ENCODE peak calls at places on chromosome 13, in nine cellular contexts. P, U, X, E, L, J, C, R and G are unnamed samples.

GRCh38 chr13:40149611-40150283 is 494.3 kb downstream of the COG6 start:
- DNase-seq in L (peak), P (peak), C (no peak), E (no peak), U (no peak), J (peak), R (no peak), X (no peak), G (no peak)

GRCh38 chr13:21901772-21902708 is 231.2 kb downstream of the FGF9 start:
- DNase-seq in X (no peak), J (no peak), R (no peak), U (no peak), L (no peak), P (peak), E (no peak), C (no peak), G (no peak)

GRCh38 chr13:30698023-30698422 is 37.3 kb upstream of the ALOX5AP start:
- DNase-seq in R (no peak), L (no peak), P (peak), J (no peak), X (no peak), U (no peak), C (peak), E (no peak), G (no peak)

GRCh38 chr13:103100795-103101194 is 34.6 kb upstream of the SLC10A2 start:
- DNase-seq in P (no peak), J (no peak), L (peak), E (no peak), U (no peak), C (no peak), X (no peak), R (no peak), G (no peak)

GRCh38 chr13:24281188-24282008 is 28.0 kb upstream of the C1QTNF9 start:
- DNase-seq in X (no peak), E (no peak), R (no peak), C (no peak), P (no peak), U (no peak), J (no peak), L (no peak), G (no peak)

GRCh38 chr13:43267916-43268315 is 244.5 kb downstream of the DNAJC15 start:
- DNase-seq in U (no peak), X (no peak), P (no peak), L (no peak), C (no peak), R (no peak), E (no peak), J (no peak), G (no peak)

GRCh38 chr13:102900193-102900608 is 54.4 kb downstream of the ERCC5 start:
- DNase-seq in P (no peak), L (peak), C (no peak), R (no peak), X (no peak), E (no peak), J (no peak), U (no peak), G (no peak)

GRCh38 chr13:50594276-50594970 is 249.1 kb downstream of the DLEU7 start:
- DNase-seq in X (peak), P (no peak), J (no peak), L (no peak), E (no peak), R (peak), U (peak), C (peak), G (peak)

GRCh38 chr13:42181381-42181953 is 90.5 kb upstream of the AKAP11 start:
- DNase-seq in U (no peak), P (no peak), C (peak), J (no peak), X (no peak), E (no peak), L (peak), R (no peak), G (no peak)

GRCh38 chr13:80454245-80454644 is 113.3 kb upstream of the SPRY2 start:
- DNase-seq in R (peak), J (no peak), X (no peak), E (no peak), C (no peak), L (no peak), U (peak), P (no peak), G (no peak)

GRCh38 chr13:52968074-52968700 is 60.4 kb upstream of the OLFM4 start:
- DNase-seq in R (peak), E (peak), C (peak), U (peak), P (peak), X (peak), L (peak), J (peak), G (peak)

GRCh38 chr13:48446454-48446853 is 33.5 kb upstream of the LPAR6 start:
- DNase-seq in U (no peak), X (no peak), L (no peak), C (no peak), P (peak), J (peak), R (no peak), E (no peak), G (no peak)

GRCh38 chr13:41345165-41345920 is 34.3 kb downstream of the NAA16 start:
- DNase-seq in U (no peak), J (no peak), L (no peak), P (no peak), R (no peak), E (no peak), X (no peak), C (no peak), G (no peak)

GRCh38 chr13:93169980-93170379 is 56.6 kb upstream of the GPC6 start:
- DNase-seq in R (no peak), J (peak), U (no peak), C (no peak), P (peak), X (no peak), E (no peak), L (peak), G (no peak)

GRCh38 chr13:47499358-47500150 is 501.5 kb downstream of the SUCLA2 start:
- DNase-seq in C (no peak), U (no peak), R (no peak), P (peak), L (peak), J (peak), E (no peak), X (no peak), G (no peak)

GRCh38 chr13:84088996-84089395 is 206.7 kb upstream of the SLITRK1 start:
- DNase-seq in X (no peak), P (no peak), E (no peak), C (no peak), R (no peak), J (no peak), L (no peak), U (no peak), G (no peak)

GRCh38 chr13:84080748-84081530 is 198.7 kb upstream of the SLITRK1 start:
- DNase-seq in X (no peak), C (no peak), U (no peak), P (no peak), J (no peak), R (no peak), E (no peak), L (no peak), G (no peak)

DNA sequence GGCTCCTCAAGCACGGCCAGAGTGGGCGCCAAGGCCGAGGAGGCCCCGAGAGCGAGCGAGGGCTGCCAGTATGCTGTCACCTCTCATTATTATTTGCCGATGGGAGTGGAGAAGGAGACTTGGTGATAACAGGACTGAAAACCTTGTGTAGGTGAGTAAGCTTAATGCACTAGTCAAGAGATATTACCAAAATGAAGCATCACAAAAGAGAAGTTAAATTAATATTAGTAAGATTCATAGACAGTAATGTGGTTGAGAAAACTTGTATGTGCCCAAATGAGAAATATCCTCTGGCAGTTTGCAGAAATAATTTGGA is 204.5 kb upstream of the SLITRK1 start:
- DNase-seq in L (no peak), E (no peak), U (no peak), J (no peak), X (no peak), R (no peak), C (no peak), P (no peak), G (no peak)
- TF ChIP-seq EZH2phosphoT487 in L (no peak), E (no peak), U (no peak), J (no peak), X (no peak), R (no peak), C (no peak), P (no peak), G (no peak)

GRCh38 chr13:113152894-113153809 is 5.3 kb upstream of the PROZ start:
- DNase-seq in C (peak), J (peak), U (peak), P (peak), R (no peak), X (peak), E (no peak), L (peak), G (peak)
- H3K27ac ChIP-seq in C (peak), J (no peak), U (no peak), P (peak), R (no peak), X (no peak), E (peak), L (peak), G (no peak)

GRCh38 chr13:25973085-25973484 is 78.7 kb downstream of the SHISA2 start:
- DNase-seq in E (no peak), P (no peak), R (no peak), X (peak), U (no peak), J (no peak), C (no peak), L (no peak), G (peak)

GRCh38 chr13:25967144-25967543 is 84.7 kb downstream of the SHISA2 start:
- DNase-seq in C (no peak), E (no peak), U (no peak), L (no peak), J (no peak), X (no peak), P (no peak), R (no peak), G (no peak)

GRCh38 chr13:25973576-25973975 is 78.2 kb downstream of the SHISA2 start:
- DNase-seq in C (no peak), R (no peak), L (no peak), P (no peak), X (no peak), U (no peak), J (no peak), E (no peak), G (no peak)

GRCh38 chr13:25971077-25971476 is 80.7 kb downstream of the SHISA2 start:
- DNase-seq in J (no peak), C (no peak), X (peak), E (no peak), P (no peak), L (no peak), U (no peak), R (no peak), G (peak)

DNA sequence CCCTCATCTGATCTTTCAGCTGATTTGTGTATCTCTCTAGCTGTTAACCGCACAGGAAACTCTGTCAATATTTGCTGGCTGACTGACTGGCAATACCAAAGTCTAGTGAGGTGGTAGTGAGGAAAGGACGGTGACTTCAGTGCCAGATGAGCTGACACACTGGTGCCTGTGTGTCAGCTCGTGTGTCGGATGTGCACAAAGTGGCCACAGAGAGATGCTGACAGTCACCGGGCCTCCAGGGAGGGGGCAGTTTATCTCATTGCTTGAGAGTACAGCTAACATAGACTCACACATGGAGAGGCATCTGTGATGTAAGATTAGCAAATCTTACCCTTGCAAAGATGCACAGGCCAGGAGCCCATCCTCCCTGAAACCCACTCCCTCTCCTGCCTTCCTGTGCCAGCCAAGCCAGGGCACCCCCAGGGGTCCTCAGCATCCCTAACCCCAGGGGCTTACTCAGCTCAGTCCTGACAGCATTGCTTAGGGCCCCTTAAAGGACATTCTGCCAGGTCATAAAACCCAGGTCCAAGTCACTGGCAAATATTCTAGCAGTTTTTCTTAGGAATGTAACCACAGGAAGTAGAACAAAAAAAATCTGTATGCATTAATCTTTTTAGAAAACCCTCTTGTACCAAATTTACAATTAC is 80.2 kb downstream of the SHISA2 start:
- DNase-seq in R (no peak), L (peak), J (peak), P (no peak), E (no peak), U (no peak), C (no peak), X (peak), G (peak)
- TF ChIP-seq EZH2phosphoT487 in R (no peak), L (no peak), J (no peak), P (no peak), E (no peak), U (no peak), C (no peak), X (no peak), G (no peak)

DNA sequence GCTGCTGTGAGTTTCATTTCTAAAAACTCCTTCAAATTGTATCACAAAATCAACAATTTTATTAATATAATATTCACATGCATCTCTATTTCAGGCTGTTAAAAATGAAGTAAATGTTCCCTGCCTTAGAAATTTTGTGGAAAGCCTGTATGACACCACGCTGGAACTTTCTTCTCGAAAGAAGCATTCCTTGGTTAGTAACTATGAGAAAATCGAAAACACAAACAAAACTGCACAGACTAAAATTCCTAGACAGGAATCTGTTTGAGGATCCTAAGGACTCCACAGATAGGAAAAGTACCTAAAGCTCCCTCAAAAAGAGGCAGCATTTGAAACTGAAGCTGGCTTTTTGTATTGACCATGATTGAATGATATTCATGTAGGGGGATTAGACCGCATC is 103.4 kb downstream of the FRY start:
- DNase-seq in R (no peak), U (no peak), X (no peak), J (no peak), L (no peak), P (no peak), E (no peak), C (no peak), G (no peak)
- H3K27ac ChIP-seq in R (no peak), U (no peak), X (no peak), J (no peak), L (no peak), P (peak), E (no peak), C (no peak), G (no peak)

GRCh38 chr13:106521101-106521799 is 14.2 kb downstream of the EFNB2 start:
- DNase-seq in E (no peak), R (no peak), U (no peak), C (no peak), P (no peak), X (peak), L (no peak), J (peak), G (no peak)
- TF ChIP-seq EZH2phosphoT487 in E (no peak), R (no peak), U (no peak), C (no peak), P (no peak), X (no peak), L (no peak), J (no peak), G (no peak)

GRCh38 chr13:77952276-77952675 is 33.6 kb upstream of the EDNRB start:
- DNase-seq in E (no peak), C (no peak), X (peak), R (no peak), U (no peak), J (no peak), P (no peak), L (no peak), G (no peak)
- H3K27ac ChIP-seq in E (no peak), C (no peak), X (no peak), R (no peak), U (no peak), J (no peak), P (no peak), L (no peak), G (no peak)

GRCh38 chr13:81664872-81665271 is 1323.9 kb upstream of the SPRY2 start:
- DNase-seq in R (no peak), E (no peak), X (no peak), L (no peak), U (no peak), J (no peak), C (no peak), P (no peak), G (no peak)
- TF ChIP-seq EZH2phosphoT487 in R (no peak), E (no peak), X (no peak), L (no peak), U (no peak), J (no peak), C (no peak), P (no peak), G (no peak)

DNA sequence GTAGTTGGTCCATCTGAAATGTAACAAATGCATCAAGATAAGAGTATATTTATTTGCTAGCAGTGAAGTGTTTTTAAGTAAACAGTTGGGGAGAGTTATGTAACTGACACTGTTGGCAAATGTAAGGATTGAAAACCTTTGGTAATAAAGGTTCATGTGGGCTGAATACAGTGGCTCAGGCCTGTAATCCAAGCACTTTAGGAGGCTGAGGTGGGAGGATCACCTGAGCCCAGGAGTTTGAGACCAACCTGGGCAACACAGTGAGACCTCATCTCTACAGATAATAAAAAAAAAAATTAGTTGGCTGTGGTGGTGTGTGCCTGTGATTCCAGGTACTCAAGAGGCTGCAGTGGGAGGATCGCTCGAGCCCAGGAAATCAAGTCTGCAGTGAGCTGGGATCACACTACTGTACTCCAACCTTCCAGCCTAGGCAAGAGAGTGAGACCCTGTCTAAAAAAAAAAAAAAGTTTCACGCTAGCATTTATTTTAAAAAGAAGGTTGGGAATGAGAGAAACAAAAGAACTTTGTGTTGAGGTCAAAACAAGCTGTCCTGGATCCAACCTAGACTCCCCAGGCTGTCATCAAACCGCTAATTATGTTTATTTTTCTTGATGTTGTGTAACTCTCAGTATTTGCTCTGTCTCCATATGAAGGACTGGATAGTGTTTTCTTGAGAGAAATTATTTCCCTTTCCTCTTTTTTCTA is 20.7 kb downstream of the SETDB2 start:
- DNase-seq in R (no peak), X (no peak), U (no peak), J (no peak), C (no peak), L (no peak), E (no peak), P (no peak), G (no peak)
- H3K27ac ChIP-seq in R (no peak), X (no peak), U (no peak), J (no peak), C (no peak), L (no peak), E (no peak), P (no peak), G (no peak)

GRCh38 chr13:35824395-35824794 is 306.8 kb downstream of the DCLK1 start:
- DNase-seq in U (no peak), C (no peak), X (no peak), J (no peak), P (no peak), L (no peak), E (no peak), R (no peak), G (no peak)

GRCh38 chr13:35822666-35823065 is 308.5 kb downstream of the DCLK1 start:
- DNase-seq in U (no peak), P (no peak), X (no peak), E (no peak), J (no peak), R (no peak), L (no peak), C (no peak), G (peak)

GRCh38 chr13:35817642-35818576 is 313.3 kb downstream of the DCLK1 start:
- DNase-seq in E (no peak), P (no peak), J (no peak), X (no peak), C (no peak), U (no peak), L (no peak), R (no peak), G (no peak)

GRCh38 chr13:35814573-35814972 is 316.6 kb downstream of the DCLK1 start:
- DNase-seq in E (no peak), L (no peak), C (no peak), J (no peak), X (no peak), P (no peak), R (no peak), U (no peak), G (no peak)

DNA sequence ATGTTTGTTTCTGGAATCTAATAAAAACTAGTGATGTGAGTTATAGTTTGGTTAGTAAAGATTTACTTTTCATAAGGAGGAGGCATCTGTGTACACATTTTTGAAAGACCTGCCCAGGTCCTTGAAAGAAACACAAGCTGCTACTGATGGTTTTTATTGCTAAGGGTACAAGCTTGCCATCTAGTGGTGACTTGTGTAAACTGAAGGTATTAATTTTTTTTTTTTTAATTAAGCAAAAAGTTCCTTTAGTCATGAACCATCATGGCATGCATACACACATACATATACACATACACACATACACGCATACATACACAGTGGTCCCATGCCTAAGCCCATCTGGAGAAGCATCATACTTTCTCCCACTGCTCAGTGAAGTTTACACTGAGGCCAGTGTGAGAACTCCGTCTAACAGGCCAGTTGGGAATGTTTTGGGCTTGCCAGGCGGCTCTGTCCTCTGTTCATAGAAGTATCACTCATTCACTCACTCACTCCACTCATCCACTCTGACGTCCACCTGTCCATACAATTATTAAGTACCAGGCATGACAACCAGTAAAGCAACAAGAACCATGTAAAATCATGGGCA is 312.5 kb downstream of the DCLK1 start:
- DNase-seq in X (peak), U (peak), P (peak), L (peak), C (peak), J (peak), E (peak), R (peak), G (peak)
- TF ChIP-seq EZH2phosphoT487 in X (no peak), U (no peak), P (no peak), L (no peak), C (no peak), J (no peak), E (no peak), R (no peak), G (no peak)

GRCh38 chr13:94711561-94712286 is 621 bp downstream of the SOX21 start:
- DNase-seq in P (peak), X (peak), R (no peak), E (no peak), L (peak), J (peak), C (peak), U (no peak), G (peak)
- H3K27ac ChIP-seq in P (no peak), X (no peak), R (no peak), E (no peak), L (no peak), J (peak), C (no peak), U (no peak), G (peak)